ENCODE peak calls at places on chromosomes 5 and 9, in eight cellular contexts. Q is H9, Y is colonic mucosa, I is PC-9, K is HL-60, X is gastrocnemius medialis, C is adrenal gland, L is WERI-Rb-1. V is an unnamed sample.
A peak's percentile ranks its signal among the peaks of the same experiment; 100 is the strongest.

GRCh38 chr5:93721045-93721444 is 20.4 kb downstream of the POU5F2 start:
- DNase-seq in Q (no peak), I (no peak), L (no peak), X (no peak), C (no peak), K (no peak), Y (no peak), V (no peak)

GRCh38 chr9:137195525-137196220 is 4.9 kb downstream of the TPRN start:
- DNase-seq in I (peak; percentile 78), L (peak; percentile 54), Q (no peak), K (no peak), Y (peak; percentile 96), C (no peak), X (no peak), V (peak; percentile 88)

GRCh38 chr5:150517272-150518152 is 9.6 kb downstream of the NDST1 start:
- DNase-seq in Y (peak; percentile 96), I (peak; percentile 96), Q (no peak), L (no peak), C (peak; percentile 92), K (no peak), X (no peak), V (peak; percentile 91)

GRCh38 chr5:138668981-138669380 is 84.2 kb upstream of the CTNNA1 start:
- DNase-seq in Q (no peak), X (no peak), L (no peak), Y (no peak), C (no peak), I (peak; percentile 92), K (no peak), V (no peak)

GRCh38 chr9:98168952-98169488 is 23.4 kb downstream of the CORO2A start:
- DNase-seq in C (no peak), L (peak; percentile 91), I (peak; percentile 59), Q (peak; percentile 80), K (no peak), Y (peak; percentile 57), X (no peak), V (peak; percentile 63)

GRCh38 chr5:132059043-132059695 is 1.3 kb upstream of the IL3 start:
- DNase-seq in Q (peak; percentile 18), I (no peak), X (no peak), Y (peak; percentile 16), K (no peak), L (peak; percentile 6), C (no peak), V (peak; percentile 8)

GRCh38 chr9:113516840-113517577 is 53.5 kb downstream of the RGS3 start:
- DNase-seq in Q (no peak), K (no peak), I (no peak), C (no peak), Y (no peak), L (peak; percentile 81), X (no peak), V (peak; percentile 63)

GRCh38 chr5:177399903-177400868 is at the start of gene PFN3:
- DNase-seq in Q (peak; percentile 61), K (no peak), Y (peak; percentile 86), X (no peak), L (no peak), C (no peak), I (no peak), V (peak; percentile 78)

GRCh38 chr9:127637322-127637847 is 25.3 kb downstream of the STXBP1 start:
- DNase-seq in C (peak; percentile 73), Q (no peak), X (no peak), L (no peak), K (no peak), Y (peak; percentile 64), I (no peak), V (peak; percentile 15)

GRCh38 chr9:135144581-135145108 is 57.2 kb downstream of the OLFM1 start:
- DNase-seq in K (no peak), C (no peak), Q (no peak), X (no peak), L (no peak), Y (no peak), I (no peak), V (no peak)

GRCh38 chr5:159242153-159242552 is 20.9 kb upstream of the UBLCP1 start:
- DNase-seq in I (no peak), C (no peak), K (no peak), Y (no peak), L (no peak), X (no peak), Q (no peak), V (no peak)

GRCh38 chr5:3325811-3326568 is 269.6 kb upstream of the IRX1 start:
- DNase-seq in X (no peak), Y (no peak), I (no peak), K (no peak), Q (no peak), L (no peak), C (no peak), V (no peak)

GRCh38 chr5:124054564-124054963 is 542.6 kb downstream of the CSNK1G3 start:
- DNase-seq in Y (no peak), Q (no peak), C (no peak), L (no peak), I (no peak), K (no peak), X (no peak), V (no peak)

GRCh38 chr9:137034709-137035506 is 3.0 kb upstream of the FUT7 start:
- DNase-seq in Y (peak; percentile 86), K (peak; percentile 82), L (peak; percentile 90), X (peak; percentile 66), Q (peak; percentile 91), I (peak; percentile 70), C (peak; percentile 82), V (peak; percentile 85)

GRCh38 chr9:98370300-98370975 is 115.0 kb upstream of the TBC1D2 start:
- DNase-seq in Y (no peak), K (no peak), I (no peak), L (no peak), C (no peak), Q (no peak), X (no peak), V (no peak)

GRCh38 chr9:101995231-101995630 is 256.8 kb upstream of the GRIN3A start:
- DNase-seq in I (no peak), C (no peak), K (no peak), X (no peak), L (no peak), Q (no peak), Y (no peak), V (no peak)

GRCh38 chr5:103693485-103693884 is 130.9 kb upstream of the NUDT12 start:
- DNase-seq in I (no peak), C (no peak), X (no peak), L (no peak), Q (no peak), Y (no peak), K (no peak), V (no peak)

GRCh38 chr9:2271426-2271825 is 256.3 kb downstream of the SMARCA2 start:
- DNase-seq in X (peak; percentile 31), L (no peak), I (no peak), K (peak; percentile 24), Y (no peak), C (peak; percentile 77), Q (peak; percentile 88), V (peak; percentile 10)

GRCh38 chr9:117936185-117936758 is 232.1 kb downstream of the TLR4 start:
- DNase-seq in Y (no peak), X (no peak), Q (no peak), L (no peak), I (no peak), C (no peak), K (no peak), V (no peak)

GRCh38 chr9:84123648-84124406 is 143.2 kb downstream of the RMI1 start:
- DNase-seq in C (no peak), L (no peak), Y (no peak), Q (no peak), I (no peak), X (no peak), K (no peak), V (no peak)

DNA sequence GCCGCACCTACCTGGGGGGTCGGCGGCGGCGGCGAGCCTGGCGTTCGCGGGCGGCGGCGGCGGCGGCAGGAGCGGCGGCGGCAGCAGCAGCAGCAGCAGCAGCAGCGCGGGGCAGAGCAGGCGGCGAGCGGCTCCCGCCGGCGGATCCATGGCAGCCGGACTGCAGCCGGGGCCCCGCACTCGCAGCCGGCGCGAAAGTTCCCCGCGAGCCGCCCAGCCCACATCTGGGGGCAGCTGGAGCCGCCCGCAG is 157 bp downstream of the ADAMTS2 start:
- DNase-seq in X (no peak), Y (no peak), C (no peak), Q (no peak), I (no peak), L (no peak), K (no peak), V (no peak)
- H3K27ac ChIP-seq in X (no peak overlapping the region), Y (no peak overlapping the region), C (peak overlapping the region; percentile 86), Q (no peak overlapping the region), I (no peak overlapping the region), L (no peak overlapping the region), K (no peak overlapping the region), V (peak overlapping the region; percentile 68)

GRCh38 chr9:129481824-129482511 is 138.9 kb downstream of the C9orf50 start:
- DNase-seq in C (no peak), L (peak; percentile 67), X (peak; percentile 21), Q (no peak), I (no peak), K (no peak), Y (no peak), V (no peak)

GRCh38 chr9:129480705-129481104 is 140.2 kb downstream of the C9orf50 start:
- DNase-seq in K (no peak), C (no peak), X (no peak), Q (no peak), Y (no peak), L (no peak), I (no peak), V (no peak)

GRCh38 chr9:129482521-129483466 is 138.1 kb downstream of the C9orf50 start:
- DNase-seq in Q (no peak), Y (peak; percentile 90), C (peak; percentile 94), I (peak; percentile 69), K (no peak), L (peak; percentile 90), X (peak; percentile 87), V (peak; percentile 85)

GRCh38 chr9:129480227-129480626 is 140.7 kb downstream of the C9orf50 start:
- DNase-seq in K (no peak), X (no peak), L (no peak), C (no peak), Y (no peak), Q (no peak), I (no peak), V (no peak)

GRCh38 chr9:129481424-129481823 is 139.5 kb downstream of the C9orf50 start:
- DNase-seq in X (no peak), I (no peak), L (no peak), K (no peak), C (peak; percentile 59), Y (no peak), Q (no peak), V (no peak)
- H3K27ac ChIP-seq in X (peak overlapping the region; percentile 99), I (peak overlapping the region; percentile 99), L (peak overlapping the region; percentile 99), K (no peak overlapping the region), C (peak overlapping the region; percentile 99), Y (peak overlapping the region; percentile 95), Q (no peak overlapping the region), V (peak overlapping the region; percentile 99)

GRCh38 chr5:111345731-111346130 is 121.5 kb downstream of the CAMK4 start:
- DNase-seq in C (no peak), Y (no peak), X (no peak), L (no peak), I (no peak), Q (no peak), K (no peak), V (no peak)
- H3K27ac ChIP-seq in C (no peak overlapping the region), Y (no peak overlapping the region), X (no peak overlapping the region), L (no peak overlapping the region), I (no peak overlapping the region), Q (no peak overlapping the region), K (no peak overlapping the region), V (no peak overlapping the region)

DNA sequence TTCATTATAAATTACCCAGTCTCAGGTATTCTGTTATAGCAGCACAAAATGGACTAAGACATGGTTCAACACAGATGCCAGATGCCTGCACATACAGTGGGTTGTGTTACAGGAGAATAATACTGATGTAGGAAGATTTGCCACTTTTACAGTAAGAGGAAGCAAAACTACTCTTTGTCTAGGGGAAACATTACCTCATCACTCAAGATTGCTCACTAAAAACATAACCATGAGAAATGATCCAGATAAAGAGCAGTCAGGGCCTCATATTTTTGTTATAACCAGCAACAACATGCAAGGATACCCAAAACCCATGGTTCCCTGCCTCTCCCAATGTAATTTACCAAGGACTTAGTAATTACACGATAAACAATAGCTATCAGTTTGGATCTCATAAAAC is 28.0 kb downstream of the DPYSL3 start:
- DNase-seq in X (no peak), Y (no peak), K (no peak), I (no peak), C (no peak), Q (no peak), L (no peak), V (no peak)
- H3K27ac ChIP-seq in X (no peak overlapping the region), Y (no peak overlapping the region), K (no peak overlapping the region), I (no peak overlapping the region), C (peak overlapping the region; percentile 3), Q (no peak overlapping the region), L (peak overlapping the region; percentile 88), V (peak overlapping the region; percentile 67)